ENCODE peak calls at places on chromosomes 6 and 20, in four cellular contexts. U is foreskin fibroblast, Z is nucleus accumbens, C is T-helper 9 cell. T is an unnamed sample.
A peak's percentile ranks its signal among the peaks of the same experiment; 100 is the strongest.

GRCh38 chr6:140535511-140535910 is 1161.1 kb upstream of the CITED2 start:
- DNase-seq in C (no peak), Z (no peak), U (no peak), T (no peak)

GRCh38 chr20:13279171-13279570 is 58.1 kb downstream of the ISM1 start:
- DNase-seq in Z (no peak), U (peak; percentile 52), C (no peak), T (no peak)

GRCh38 chr6:166258854-166259276 is 49.3 kb downstream of the PRR18 start:
- DNase-seq in U (no peak), C (no peak), Z (no peak), T (no peak)

GRCh38 chr20:62354811-62355341 is 12.2 kb downstream of the LAMA5 start:
- DNase-seq in Z (no peak), U (no peak), C (no peak), T (no peak)

GRCh38 chr6:24549674-24550418 is 55.1 kb downstream of the ALDH5A1 start:
- DNase-seq in C (no peak), U (no peak), Z (no peak), T (no peak)

GRCh38 chr6:38542031-38542430 is 97.7 kb downstream of the BTBD9 start:
- DNase-seq in Z (no peak), C (no peak), U (peak; percentile 11), T (peak; percentile 89)

GRCh38 chr20:20407891-20408805 is 40.2 kb downstream of the INSM1 start:
- DNase-seq in U (peak; percentile 63), Z (peak; percentile 55), C (no peak), T (peak; percentile 49)

GRCh38 chr6:71498643-71499042 is 210.0 kb downstream of the OGFRL1 start:
- DNase-seq in Z (no peak), C (no peak), U (no peak), T (no peak)

GRCh38 chr20:17533396-17533795 is 2.2 kb upstream of the BFSP1 start:
- DNase-seq in Z (peak; percentile 21), C (no peak), U (peak; percentile 69), T (peak; percentile 70)

GRCh38 chr20:40467014-40467413 is 222.0 kb downstream of the MAFB start:
- DNase-seq in C (no peak), U (no peak), Z (no peak), T (no peak)

GRCh38 chr6:113182370-113183141 is 674.6 kb upstream of the MARCKS start:
- DNase-seq in C (no peak), Z (no peak), U (peak; percentile 80), T (peak; percentile 71)

GRCh38 chr6:107713214-107713962 is 110.7 kb downstream of the SCML4 start:
- DNase-seq in U (peak; percentile 16), Z (peak; percentile 18), C (no peak), T (no peak)

GRCh38 chr20:676967-677366 is 1.4 kb upstream of the SCRT2 start:
- DNase-seq in U (no peak), C (no peak), Z (no peak), T (no peak)

GRCh38 chr20:63706027-63706695 is 1.6 kb downstream of the ARFRP1 start:
- DNase-seq in Z (no peak), C (no peak), U (no peak), T (no peak)

GRCh38 chr6:29968130-29968529 is 25.8 kb downstream of the HLA-A start:
- DNase-seq in U (peak; percentile 42), Z (no peak), C (no peak), T (no peak)

GRCh38 chr6:83270971-83271714 is 78.0 kb downstream of the RWDD2A start:
- DNase-seq in C (no peak), Z (no peak), U (peak; percentile 79), T (peak; percentile 92)

GRCh38 chr6:143125455-143125854 is 64.8 kb downstream of the AIG1 start:
- DNase-seq in Z (no peak), U (no peak), C (no peak), T (peak; percentile 38)

GRCh38 chr20:49887251-49887827 is 28.0 kb downstream of the SPATA2 start:
- DNase-seq in U (peak; percentile 87), Z (no peak), C (no peak), T (peak; percentile 17)

GRCh38 chr6:112429226-112429625 is 82.1 kb downstream of the RFPL4B start:
- DNase-seq in C (no peak), Z (no peak), U (no peak), T (peak; percentile 49)

GRCh38 chr6:130164251-130164650 is 58.5 kb downstream of the SAMD3 start:
- DNase-seq in C (no peak), Z (no peak), U (no peak), T (no peak)

GRCh38 chr6:52123234-52123633 is 35.8 kb upstream of the PKHD1 start:
- DNase-seq in U (no peak), C (no peak), Z (no peak), T (no peak)

GRCh38 chr6:20056350-20056992 is 155.8 kb downstream of the MBOAT1 start:
- DNase-seq in C (no peak), U (peak; percentile 59), Z (no peak), T (peak; percentile 70)

GRCh38 chr20:3889489-3890409 is 562 bp downstream of the PANK2 start:
- DNase-seq in C (peak; percentile 28), U (peak; percentile 33), Z (peak; percentile 27), T (peak; percentile 23)

GRCh38 chr6:41577865-41578713 is 31.9 kb downstream of the FOXP4 start:
- DNase-seq in U (peak; percentile 64), Z (peak; percentile 47), C (no peak), T (peak; percentile 68)

GRCh38 chr6:156182356-156182755 is 594.8 kb upstream of the ARID1B start:
- DNase-seq in C (no peak), U (no peak), Z (no peak), T (no peak)

GRCh38 chr6:116528163-116528562 is 16.7 kb downstream of the CALHM5 start:
- DNase-seq in C (no peak), Z (no peak), U (no peak), T (no peak)

GRCh38 chr6:106745824-106746610 is 116.6 kb downstream of the QRSL1 start:
- DNase-seq in U (no peak), Z (no peak), C (no peak), T (no peak)

GRCh38 chr20:32463642-32464400 is 105.7 kb downstream of the ASXL1 start:
- DNase-seq in Z (peak; percentile 96), U (no peak), C (no peak), T (peak; percentile 47)

GRCh38 chr6:118770112-118770788 is 118.9 kb upstream of the CEP85L start:
- DNase-seq in Z (no peak), C (no peak), U (peak; percentile 6), T (no peak)

GRCh38 chr6:15715060-15715459 is 52.2 kb upstream of the DTNBP1 start:
- DNase-seq in Z (no peak), C (no peak), U (no peak), T (peak; percentile 64)

GRCh38 chr20:25008388-25009217 is 16.1 kb upstream of the APMAP start:
- DNase-seq in Z (no peak), C (no peak), U (no peak), T (no peak)

GRCh38 chr20:24382775-24383174 is 86.7 kb upstream of the SYNDIG1 start:
- DNase-seq in U (no peak), Z (no peak), C (no peak), T (no peak)

T was measured in fibroblast of lung.